ENCODE peak calls at places on chromosomes 5 and 9, in five cellular contexts. H is psoas muscle; G is Right ventricle myocardium superior; Y is stimulated activated CD4-positive, alpha-beta T cell treated with anti-CD3 and anti-CD28 coated beads, Interleukin-4, amount 100 ng/mL, for 48 hours; Z is NCI-H2227 treated with DMSO at 0.1 percent for 48 hours. P is an unnamed sample.

GRCh38 chr5:146529984-146530383 is 14.0 kb upstream of the GPR151 start:
- DNase-seq in H (no peak), Y (no peak), G (no peak), Z (no peak), P (no peak)

GRCh38 chr5:26662806-26663360 is 375.5 kb downstream of the CDH9 start:
- DNase-seq in H (no peak), Y (no peak), G (no peak), Z (no peak), P (no peak)

GRCh38 chr5:107831612-107832395 is 161.1 kb upstream of the EFNA5 start:
- DNase-seq in Y (no peak), H (no peak), Z (peak; percentile 30), G (no peak), P (no peak)

GRCh38 chr5:23840083-23840482 is 332.7 kb downstream of the PRDM9 start:
- DNase-seq in G (no peak), Y (no peak), Z (peak; percentile 2), H (no peak), P (no peak)

GRCh38 chr5:395156-395920 is 47.6 kb upstream of the EXOC3 start:
- DNase-seq in G (peak; percentile 40), H (no peak), Z (no peak), Y (no peak), P (no peak)

GRCh38 chr9:6598249-6598725 is 47.2 kb downstream of the GLDC start:
- DNase-seq in Y (peak; percentile 28), Z (no peak), G (no peak), H (no peak), P (no peak)

GRCh38 chr5:1093361-1093760 is 18.5 kb downstream of the SLC12A7 start:
- DNase-seq in Z (no peak), G (peak; percentile 82), H (no peak), Y (no peak), P (no peak)

GRCh38 chr9:114347675-114348074 is 18.0 kb downstream of the ORM2 start:
- DNase-seq in Z (no peak), Y (no peak), G (no peak), H (no peak), P (peak; percentile 38)

GRCh38 chr9:112120046-112120373 is 55.1 kb downstream of the SUSD1 start:
- DNase-seq in Y (no peak), Z (no peak), G (no peak), H (no peak), P (no peak)

GRCh38 chr5:170497311-170498038 is 6.3 kb upstream of the KCNIP1 start:
- DNase-seq in G (no peak), Y (no peak), Z (no peak), H (no peak), P (no peak)

GRCh38 chr5:146079695-146080361 is 25.5 kb downstream of the PLAC8L1 start:
- DNase-seq in G (no peak), H (no peak), Y (no peak), Z (no peak), P (no peak)